ENCODE peak calls at places on chromosomes 13 and 19, in nine cellular contexts. M, P, H, O, Q, R, E, C and G are unnamed samples.

GRCh38 chr13:111919826-111920225 is 147.1 kb upstream of the SOX1 start:
- DNase-seq in M (no peak), P (no peak), H (no peak), O (no peak), Q (no peak), R (no peak), E (no peak), C (no peak), G (no peak)

GRCh38 chr19:17751103-17751911 is at the start of gene FCHO1:
- DNase-seq in M (peak), P (no peak), H (peak), O (peak), Q (peak), R (peak), E (peak), C (peak), G (peak)

GRCh38 chr19:39412867-39413268 is 399 bp downstream of the PLEKHG2 start:
- DNase-seq in M (no peak), P (no peak), H (peak), O (no peak), Q (no peak), R (no peak), E (no peak), C (no peak), G (no peak)

GRCh38 chr13:50923272-50923671 is 13.7 kb downstream of the RNASEH2B start:
- DNase-seq in M (no peak), P (no peak), H (no peak), O (no peak), Q (peak), R (no peak), E (no peak), C (no peak), G (no peak)

GRCh38 chr13:114099191-114099590 is 33.2 kb downstream of the RASA3 start:
- DNase-seq in M (no peak), P (peak), H (peak), O (peak), Q (peak), R (no peak), E (no peak), C (no peak), G (no peak)

GRCh38 chr13:30140973-30141372 is 166.4 kb downstream of the KATNAL1 start:
- DNase-seq in M (no peak), P (no peak), H (no peak), O (no peak), Q (no peak), R (no peak), E (no peak), C (no peak), G (no peak)

GRCh38 chr19:10044390-10044789 is 31.1 kb downstream of the RDH8 start:
- DNase-seq in M (no peak), P (no peak), H (no peak), O (no peak), Q (peak), R (no peak), E (no peak), C (no peak), G (no peak)

GRCh38 chr13:46303743-46304385 is 83.2 kb downstream of the RUBCNL start:
- DNase-seq in M (no peak), P (no peak), H (no peak), O (no peak), Q (no peak), R (no peak), E (no peak), C (no peak), G (no peak)

GRCh38 chr13:33536639-33537425 is 251.3 kb upstream of the STARD13 start:
- DNase-seq in M (no peak), P (no peak), H (no peak), O (no peak), Q (no peak), R (no peak), E (no peak), C (no peak), G (no peak)

GRCh38 chr13:67299072-67299635 is 69.0 kb upstream of the PCDH9 start:
- DNase-seq in M (no peak), P (peak), H (no peak), O (no peak), Q (no peak), R (no peak), E (no peak), C (no peak), G (no peak)

GRCh38 chr13:90374183-90374582 is 973.3 kb upstream of the MIR17HG start:
- DNase-seq in M (no peak), P (peak), H (no peak), O (no peak), Q (no peak), R (no peak), E (no peak), C (no peak), G (no peak)

GRCh38 chr19:40756502-40757110 is 5.6 kb downstream of the SNRPA start:
- DNase-seq in M (no peak), P (no peak), H (no peak), O (no peak), Q (no peak), R (peak), E (no peak), C (no peak), G (peak)

GRCh38 chr13:33787051-33787591 is 30.8 kb upstream of the RFC3 start:
- DNase-seq in M (no peak), P (no peak), H (no peak), O (no peak), Q (peak), R (peak), E (no peak), C (no peak), G (no peak)

GRCh38 chr19:53365899-53366493 is 491 bp downstream of the ZNF525 start:
- DNase-seq in M (no peak), P (no peak), H (peak), O (peak), Q (peak), R (peak), E (peak), C (no peak), G (no peak)

GRCh38 chr19:46488551-46488950 is 7.1 kb downstream of the PNMA8B start:
- DNase-seq in M (no peak), P (no peak), H (no peak), O (no peak), Q (peak), R (no peak), E (no peak), C (no peak), G (no peak)

GRCh38 chr19:9531933-9532332 is 6.5 kb downstream of the ZNF426 start:
- DNase-seq in M (no peak), P (no peak), H (no peak), O (peak), Q (no peak), R (no peak), E (no peak), C (no peak), G (no peak)

GRCh38 chr13:33626407-33626806 is 191.5 kb upstream of the RFC3 start:
- DNase-seq in M (no peak), P (no peak), H (no peak), O (no peak), Q (no peak), R (no peak), E (no peak), C (no peak), G (no peak)

GRCh38 chr13:39910833-39911232 is 255.4 kb downstream of the COG6 start:
- DNase-seq in M (no peak), P (peak), H (no peak), O (no peak), Q (no peak), R (no peak), E (no peak), C (no peak), G (no peak)

GRCh38 chr13:110454956-110455355 is 106.6 kb downstream of the RAB20 start:
- DNase-seq in M (no peak), P (no peak), H (no peak), O (no peak), Q (no peak), R (no peak), E (no peak), C (no peak), G (no peak)

GRCh38 chr19:41889896-41890295 is 6.9 kb downstream of the ARHGEF1 start:
- DNase-seq in M (no peak), P (no peak), H (no peak), O (no peak), Q (no peak), R (no peak), E (no peak), C (no peak), G (no peak)

GRCh38 chr19:40416918-40417713 is 3.9 kb upstream of the PRX start:
- DNase-seq in M (no peak), P (peak), H (peak), O (peak), Q (no peak), R (no peak), E (no peak), C (no peak), G (no peak)

GRCh38 chr19:1172353-1173159 is 1.5 kb downstream of the SBNO2 start:
- DNase-seq in M (no peak), P (peak), H (peak), O (no peak), Q (no peak), R (no peak), E (no peak), C (no peak), G (no peak)

GRCh38 chr19:5895409-5895808 is 8.2 kb downstream of the NDUFA11 start:
- DNase-seq in M (no peak), P (no peak), H (no peak), O (no peak), Q (no peak), R (no peak), E (no peak), C (no peak), G (no peak)

GRCh38 chr19:46731584-46731983 is 14.3 kb upstream of the FKRP start:
- DNase-seq in M (no peak), P (peak), H (no peak), O (no peak), Q (peak), R (no peak), E (no peak), C (no peak), G (no peak)

GRCh38 chr19:8585894-8586750 is 8.9 kb upstream of the MYO1F start:
- DNase-seq in M (peak), P (peak), H (peak), O (peak), Q (peak), R (peak), E (peak), C (no peak), G (peak)

GRCh38 chr13:51923983-51924539 is 62.3 kb downstream of the CCDC70 start:
- DNase-seq in M (no peak), P (no peak), H (no peak), O (peak), Q (peak), R (no peak), E (no peak), C (no peak), G (no peak)

GRCh38 chr19:46133101-46133627 is 8.7 kb upstream of the IGFL3 start:
- DNase-seq in M (no peak), P (peak), H (peak), O (peak), Q (peak), R (no peak), E (no peak), C (no peak), G (no peak)

GRCh38 chr19:55362174-55362989 is 678 bp downstream of the GARIN5B start:
- DNase-seq in M (no peak), P (no peak), H (no peak), O (no peak), Q (no peak), R (no peak), E (no peak), C (no peak), G (no peak)

GRCh38 chr19:33811246-33811645 is 14.6 kb downstream of the KCTD15 start:
- DNase-seq in M (no peak), P (no peak), H (no peak), O (no peak), Q (no peak), R (no peak), E (no peak), C (no peak), G (no peak)

GRCh38 chr13:27055501-27055900 is 116.1 kb downstream of the USP12 start:
- DNase-seq in M (no peak), P (no peak), H (no peak), O (no peak), Q (no peak), R (no peak), E (no peak), C (no peak), G (no peak)

GRCh38 chr13:37313383-37313782 is 207.9 kb upstream of the CSNK1A1L start:
- DNase-seq in M (no peak), P (peak), H (no peak), O (no peak), Q (no peak), R (no peak), E (no peak), C (no peak), G (no peak)

GRCh38 chr19:44807162-44807561 is 1.7 kb upstream of the BCAM start:
- DNase-seq in M (no peak), P (no peak), H (peak), O (peak), Q (no peak), R (no peak), E (no peak), C (no peak), G (no peak)

GRCh38 chr13:47188802-47189201 is 291.9 kb upstream of the HTR2A start:
- DNase-seq in M (no peak), P (peak), H (no peak), O (no peak), Q (peak), R (no peak), E (no peak), C (no peak), G (no peak)

GRCh38 chr13:79581870-79582315 is 100.9 kb downstream of the NDFIP2 start:
- DNase-seq in M (no peak), P (peak), H (no peak), O (no peak), Q (no peak), R (no peak), E (no peak), C (no peak), G (no peak)

GRCh38 chr19:39078436-39079200 is 5.5 kb upstream of the ACP7 start:
- DNase-seq in M (no peak), P (peak), H (no peak), O (peak), Q (no peak), R (no peak), E (no peak), C (no peak), G (no peak)

GRCh38 chr13:77779461-77780272 is 82.2 kb downstream of the SLAIN1 start:
- DNase-seq in M (no peak), P (peak), H (no peak), O (peak), Q (peak), R (peak), E (peak), C (peak), G (no peak)

GRCh38 chr19:9934132-9934950 is 2.0 kb downstream of the OLFM2 start:
- DNase-seq in M (peak), P (peak), H (peak), O (peak), Q (peak), R (peak), E (peak), C (peak), G (peak)